ENCODE peak calls at places on chromosomes 11 and 22, in eight cellular contexts. X, B, G, E, J, K, Y and T are unnamed samples. For H3K36me3, the result is how much of the 10 kb centered on the place peaks cover.

GRCh38 chr22:37176464-37177061 is 11.5 kb downstream of the C1QTNF6 start:
- DNase-seq in J (no peak), K (peak), Y (peak), E (no peak), G (no peak), B (peak), X (no peak), T (no peak)

GRCh38 chr11:27471588-27472397 is 797 bp downstream of the LGR4 start:
- DNase-seq in Y (peak), E (no peak), G (peak), J (peak), B (peak), X (peak), K (no peak), T (peak)

GRCh38 chr11:940496-941135 is 14.9 kb downstream of the AP2A2 start:
- DNase-seq in E (no peak), X (peak), G (no peak), B (no peak), Y (no peak), K (no peak), J (no peak), T (no peak)

GRCh38 chr22:23218867-23219251 is 38.5 kb downstream of the BCR start:
- DNase-seq in G (no peak), Y (peak), X (peak), E (no peak), J (no peak), K (no peak), B (no peak), T (no peak)

GRCh38 chr11:43497144-43497543 is 138.4 kb downstream of the TTC17 start:
- DNase-seq in G (no peak), E (no peak), Y (no peak), J (no peak), X (no peak), K (no peak), B (no peak), T (no peak)

GRCh38 chr11:83063073-83063754 is 8.5 kb downstream of the RAB30 start:
- DNase-seq in Y (peak), X (no peak), K (no peak), B (peak), G (peak), E (peak), J (no peak), T (no peak)

GRCh38 chr11:16352707-16353106 is 3.6 kb downstream of the SOX6 start:
- DNase-seq in X (no peak), Y (no peak), B (no peak), E (no peak), G (no peak), J (no peak), K (no peak), T (no peak)

GRCh38 chr11:62669420-62670161 is 1.9 kb upstream of the UQCC3 start:
- DNase-seq in Y (no peak), J (no peak), E (no peak), B (peak), X (peak), K (no peak), G (peak), T (no peak)

GRCh38 chr22:27966168-27967064 is 47.4 kb upstream of the PITPNB start:
- DNase-seq in E (no peak), B (no peak), X (no peak), J (no peak), Y (no peak), G (no peak), K (no peak), T (no peak)

GRCh38 chr11:110471315-110471714 is 41.6 kb downstream of the FDX1 start:
- DNase-seq in J (no peak), E (no peak), Y (peak), X (no peak), B (no peak), G (no peak), K (no peak), T (no peak)

GRCh38 chr11:46508360-46508759 is 85.5 kb downstream of the AMBRA1 start:
- DNase-seq in G (no peak), B (no peak), K (no peak), J (no peak), E (no peak), X (no peak), Y (no peak), T (no peak)

GRCh38 chr11:8533332-8533731 is 60.7 kb downstream of the STK33 start:
- DNase-seq in G (no peak), E (no peak), K (no peak), Y (no peak), B (no peak), X (peak), J (no peak), T (no peak)

GRCh38 chr11:33655842-33656600 is 44.6 kb downstream of the C11orf91 start:
- DNase-seq in J (no peak), X (no peak), B (no peak), Y (no peak), G (no peak), K (no peak), E (no peak), T (no peak)

GRCh38 chr22:50473088-50473487 is 1.7 kb downstream of the SBF1 start:
- DNase-seq in E (peak), B (no peak), G (peak), X (peak), J (peak), K (no peak), Y (no peak), T (peak)

GRCh38 chr11:123543796-123544195 is 110.6 kb downstream of the SCN3B start:
- DNase-seq in G (peak), J (no peak), Y (peak), B (peak), E (no peak), K (peak), X (no peak), T (no peak)

GRCh38 chr11:35464308-35464707 is 45.0 kb upstream of the SLC1A2 start:
- DNase-seq in B (no peak), X (peak), E (no peak), G (peak), K (no peak), J (no peak), Y (no peak), T (no peak)

GRCh38 chr11:58392741-58393140 is 13.9 kb downstream of the OR5B3 start:
- DNase-seq in G (peak), Y (no peak), J (no peak), B (no peak), E (no peak), K (no peak), X (no peak), T (no peak)

GRCh38 chr11:6681949-6682348 is 1.2 kb downstream of the MRPL17 start:
- DNase-seq in Y (peak), J (no peak), K (peak), G (peak), B (no peak), X (peak), E (no peak), T (no peak)

GRCh38 chr11:6681505-6681904 is 1.6 kb downstream of the MRPL17 start:
- DNase-seq in X (no peak), G (no peak), K (no peak), J (no peak), Y (no peak), E (no peak), B (no peak), T (no peak)

GRCh38 chr11:6682591-6682935 is 577 bp downstream of the MRPL17 start:
- DNase-seq in Y (peak), B (no peak), E (no peak), X (no peak), J (no peak), G (no peak), K (no peak), T (no peak)

GRCh38 chr11:6686006-6686405 is 2.9 kb upstream of the MRPL17 start:
- DNase-seq in X (no peak), B (no peak), G (no peak), E (no peak), J (no peak), Y (no peak), K (no peak), T (no peak)

DNA sequence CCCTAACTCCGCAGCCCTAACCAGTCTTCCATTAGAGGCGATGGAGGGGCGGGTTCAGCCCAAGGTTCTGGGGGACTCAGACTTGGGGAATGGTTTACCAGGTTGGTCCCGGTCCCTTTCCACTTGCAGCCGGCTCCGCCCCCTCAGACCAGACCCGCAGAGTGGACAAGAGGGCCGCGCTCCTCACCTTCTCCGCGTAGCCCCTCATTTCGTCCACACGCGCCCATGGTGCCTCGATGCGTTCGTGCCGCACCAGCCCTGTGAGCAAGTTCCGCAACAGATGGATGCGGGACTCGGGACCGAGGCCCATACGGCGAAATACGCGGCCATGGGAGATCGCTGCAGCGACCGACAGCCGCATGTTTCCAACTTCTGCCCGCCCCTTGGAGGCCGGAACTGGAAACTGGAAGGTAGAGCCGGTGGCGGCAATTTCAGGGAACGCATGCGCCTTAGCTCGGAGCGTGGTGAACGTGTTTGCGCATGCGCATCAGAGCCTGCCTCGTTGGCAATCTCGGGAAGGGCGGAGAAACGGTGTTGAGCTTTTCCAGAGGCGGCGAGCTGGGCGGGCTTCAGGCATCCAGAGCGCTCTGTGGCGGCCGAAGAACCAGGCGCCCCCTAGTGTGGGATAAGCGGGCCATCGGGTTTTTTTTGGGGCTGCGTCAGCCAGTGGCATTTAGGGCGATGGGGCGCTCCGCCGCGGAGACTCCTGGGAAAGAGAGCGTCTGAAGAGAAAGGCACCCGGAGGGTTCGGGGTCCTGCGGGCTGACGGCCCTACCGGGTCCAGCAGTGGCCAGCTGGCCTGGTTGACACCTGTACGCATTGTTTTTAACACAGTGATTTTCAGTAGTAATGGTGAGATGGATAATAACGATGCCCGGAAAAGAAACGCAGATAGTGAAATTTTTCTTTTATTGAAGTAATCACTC is at the start of gene MRPL17:
- DNase-seq in B (peak), Y (peak), K (peak), X (peak), G (peak), J (peak), E (peak), T (peak)
- H3K36me3 ChIP-seq in B (under half), Y (under half), K (under half), X (under half), G (under half), J (under half), E (under half), T (under half)

GRCh38 chr22:41260871-41261270 is 20.1 kb upstream of the CHADL start:
- DNase-seq in K (no peak), Y (no peak), X (no peak), B (no peak), G (no peak), J (no peak), E (no peak), T (no peak)
- H3K36me3 ChIP-seq in K (half or more), Y (half or more), X (under half), B (under half), G (under half), J (half or more), E (half or more), T (half or more)

GRCh38 chr11:11982461-11982860 is 26.0 kb downstream of the DKK3 start:
- DNase-seq in B (no peak), X (no peak), E (no peak), G (no peak), K (no peak), Y (no peak), J (no peak), T (no peak)
- H3K36me3 ChIP-seq in B (under half), X (under half), E (under half), G (under half), K (under half), Y (under half), J (under half), T (under half)

DNA sequence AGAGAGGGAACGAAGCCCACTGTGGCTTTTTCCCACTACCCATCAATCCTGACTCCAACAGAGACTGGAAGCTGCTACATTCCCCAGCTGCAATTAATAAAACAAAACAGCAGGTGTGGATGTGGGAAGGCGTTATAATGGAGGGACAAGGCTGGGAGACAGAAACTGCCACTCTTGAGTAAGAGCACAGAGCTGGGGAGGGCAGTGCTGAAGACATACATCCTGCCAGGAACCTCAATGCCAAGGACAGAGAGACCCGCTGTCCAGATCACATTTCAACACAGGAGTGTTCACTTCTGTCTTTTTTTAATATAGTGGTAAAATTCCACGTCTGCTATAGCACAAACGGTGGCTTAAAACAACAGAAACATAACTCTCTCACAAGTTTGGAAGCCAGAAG is 94.5 kb downstream of the LARGE1 start:
- DNase-seq in X (no peak), G (no peak), E (no peak), Y (no peak), K (no peak), J (no peak), B (peak), T (no peak)
- H3K36me3 ChIP-seq in X (under half), G (under half), E (under half), Y (under half), K (under half), J (under half), B (under half), T (under half)

GRCh38 chr11:114091791-114092397 is 32.4 kb downstream of the ZBTB16 start:
- DNase-seq in K (no peak), J (no peak), G (no peak), E (no peak), Y (no peak), B (no peak), X (peak), T (no peak)
- H3K36me3 ChIP-seq in K (under half), J (under half), G (under half), E (under half), Y (under half), B (under half), X (under half), T (under half)

GRCh38 chr11:95778699-95779098 is 10.9 kb downstream of the FAM76B start:
- DNase-seq in X (no peak), B (no peak), K (no peak), G (no peak), Y (no peak), E (no peak), J (no peak), T (no peak)
- H3K36me3 ChIP-seq in X (half or more), B (under half), K (under half), G (half or more), Y (half or more), E (half or more), J (under half), T (half or more)

GRCh38 chr22:45171830-45172229 is 8.1 kb downstream of the NUP50 start:
- DNase-seq in B (no peak), K (no peak), Y (no peak), G (no peak), J (no peak), E (no peak), X (no peak), T (no peak)

GRCh38 chr22:45170001-45170466 is 6.3 kb downstream of the NUP50 start:
- DNase-seq in K (no peak), B (peak), X (no peak), E (no peak), Y (peak), G (peak), J (no peak), T (no peak)

GRCh38 chr22:45172872-45173585 is 9.3 kb downstream of the NUP50 start:
- DNase-seq in B (no peak), X (no peak), Y (no peak), G (no peak), E (peak), K (no peak), J (no peak), T (no peak)
- H3K36me3 ChIP-seq in B (under half), X (under half), Y (half or more), G (half or more), E (half or more), K (half or more), J (under half), T (under half)

GRCh38 chr11:66368484-66368883 is 3.1 kb downstream of the SLC29A2 start:
- DNase-seq in Y (no peak), X (no peak), K (no peak), J (no peak), E (no peak), B (no peak), G (no peak), T (no peak)

GRCh38 chr11:66366844-66367477 is 4.6 kb downstream of the SLC29A2 start:
- DNase-seq in J (no peak), K (no peak), G (no peak), Y (no peak), B (no peak), E (no peak), X (no peak), T (no peak)

GRCh38 chr11:66365711-66366619 is 5.6 kb downstream of the SLC29A2 start:
- DNase-seq in Y (no peak), J (no peak), G (no peak), B (no peak), E (no peak), K (no peak), X (no peak), T (no peak)

GRCh38 chr11:66369073-66369894 is 2.3 kb downstream of the SLC29A2 start:
- DNase-seq in Y (no peak), X (no peak), B (no peak), J (no peak), G (no peak), K (no peak), E (no peak), T (no peak)

GRCh38 chr11:66367561-66368312 is 3.8 kb downstream of the SLC29A2 start:
- DNase-seq in J (no peak), G (no peak), K (no peak), E (no peak), B (no peak), X (no peak), Y (no peak), T (no peak)
- H3K36me3 ChIP-seq in J (under half), G (under half), K (under half), E (under half), B (under half), X (under half), Y (under half), T (under half)